ENCODE peak calls at places on chromosomes 1 and 21, in eight cellular contexts. F is skeletal muscle cell; J is GM12891; D is adrenal gland; I is effector memory CD4-positive, alpha-beta T cell; U is pancreas; C is hypothalamus; N is activated T-cell treated with anti-CD3 and anti-CD28 coated beads for 1 hour. W is an unnamed sample.

GRCh38 chr1:54053745-54054437 is 483 bp downstream of the TCEANC2 start:
- DNase-seq in I (peak), J (no peak), D (no peak), N (no peak), C (no peak), U (no peak), F (no peak), W (no peak)

GRCh38 chr1:185917646-185918045 is 183.5 kb downstream of the HMCN1 start:
- DNase-seq in I (no peak), C (no peak), D (no peak), N (no peak), F (peak), J (no peak), U (no peak), W (peak)

GRCh38 chr1:214377886-214378285 is 96.9 kb downstream of the SMYD2 start:
- DNase-seq in F (no peak), U (no peak), D (no peak), N (no peak), I (no peak), C (no peak), J (no peak), W (peak)

GRCh38 chr21:22174746-22175145 is 1176.5 kb downstream of the NCAM2 start:
- DNase-seq in D (no peak), J (no peak), U (no peak), F (no peak), C (no peak), N (no peak), I (no peak), W (no peak)

GRCh38 chr1:62237361-62237760 is 42.7 kb downstream of the L1TD1 start:
- DNase-seq in D (no peak), N (no peak), F (no peak), J (no peak), U (no peak), I (no peak), C (no peak), W (no peak)

GRCh38 chr1:109883248-109883955 is 27.2 kb upstream of the CSF1 start:
- DNase-seq in J (no peak), C (no peak), I (no peak), F (no peak), U (no peak), D (peak), N (no peak), W (no peak)

GRCh38 chr1:1437904-1438376 is 2.5 kb downstream of the VWA1 start:
- DNase-seq in J (no peak), I (no peak), F (no peak), U (peak), D (no peak), N (no peak), C (no peak), W (no peak)

GRCh38 chr1:2334883-2335534 is 56.3 kb downstream of the MORN1 start:
- DNase-seq in I (no peak), C (no peak), U (no peak), F (no peak), D (no peak), N (no peak), J (no peak), W (no peak)

GRCh38 chr1:46301406-46302090 is 1.9 kb downstream of the LRRC41 start:
- DNase-seq in I (no peak), D (peak), C (no peak), U (no peak), N (no peak), F (no peak), J (no peak), W (no peak)

GRCh38 chr1:157955860-157956259 is 37.6 kb upstream of the KIRREL1 start:
- DNase-seq in D (no peak), N (no peak), U (no peak), I (no peak), F (no peak), J (no peak), C (no peak), W (no peak)

GRCh38 chr1:226967665-226968064 is 27.6 kb downstream of the COQ8A start:
- DNase-seq in D (peak), I (no peak), J (no peak), C (no peak), F (peak), N (no peak), U (no peak), W (peak)

GRCh38 chr1:45089711-45090110 is 77.7 kb downstream of the UROD start:
- DNase-seq in C (no peak), J (no peak), F (no peak), N (no peak), U (no peak), I (no peak), D (no peak), W (no peak)

GRCh38 chr1:2602866-2603520 is 16.4 kb downstream of the PRXL2B start:
- DNase-seq in F (no peak), I (no peak), C (no peak), N (no peak), D (no peak), J (no peak), U (no peak), W (no peak)

GRCh38 chr1:11841245-11842153 is 6.1 kb downstream of the NPPA start:
- DNase-seq in C (no peak), J (no peak), U (no peak), I (no peak), N (no peak), F (no peak), D (peak), W (no peak)

GRCh38 chr1:84541679-84542078 is 32.6 kb downstream of the CTBS start:
- DNase-seq in U (no peak), J (no peak), I (no peak), N (no peak), C (no peak), D (no peak), F (no peak), W (no peak)

GRCh38 chr1:8147922-8148321 is 121.8 kb upstream of the ERRFI1 start:
- DNase-seq in J (no peak), D (no peak), C (no peak), I (no peak), N (no peak), F (no peak), U (no peak), W (no peak)

GRCh38 chr1:164716992-164717703 is 158.2 kb downstream of the PBX1 start:
- DNase-seq in U (no peak), N (no peak), C (no peak), D (no peak), I (no peak), J (no peak), F (no peak), W (no peak)

GRCh38 chr21:44959376-44960091 is 19.7 kb downstream of the SLX9 start:
- DNase-seq in J (no peak), F (no peak), U (no peak), D (no peak), C (no peak), N (no peak), I (no peak), W (no peak)

GRCh38 chr1:108719654-108720435 is 7.1 kb downstream of the FNDC7 start:
- DNase-seq in D (no peak), I (no peak), J (no peak), N (no peak), C (no peak), F (peak), U (no peak), W (peak)

GRCh38 chr21:16309250-16309971 is 579.6 kb downstream of the USP25 start:
- DNase-seq in I (no peak), C (no peak), F (no peak), U (no peak), D (no peak), J (no peak), N (no peak), W (no peak)

GRCh38 chr1:197671140-197671539 is 104.1 kb downstream of the DENND1B start:
- DNase-seq in D (no peak), U (no peak), I (no peak), J (no peak), N (no peak), F (peak), C (no peak), W (no peak)

GRCh38 chr1:8397511-8397910 is 79.6 kb downstream of the SLC45A1 start:
- DNase-seq in C (no peak), N (no peak), D (no peak), J (no peak), F (no peak), U (no peak), I (no peak), W (no peak)